ENCODE peak calls at places on chromosomes 7 and 10, in six cellular contexts. J is fibroblast of the aortic adventitia, X is cardiac fibroblast, E is GM12878, Z is ascending aorta, W is heart left ventricle. T is an unnamed sample.

GRCh38 chr10:61837748-61838055 is 63.8 kb upstream of the ARID5B start:
- DNase-seq in J (peak), X (no peak), E (no peak), Z (no peak), W (no peak), T (no peak)

GRCh38 chr7:96959135-96959534 is 46.2 kb upstream of the DLX6 start:
- DNase-seq in J (no peak), X (no peak), E (no peak), Z (no peak), W (no peak), T (no peak)

GRCh38 chr7:31027161-31027965 is 24.7 kb upstream of the ADCYAP1R1 start:
- DNase-seq in J (peak), X (peak), E (no peak), Z (no peak), W (peak), T (no peak)

GRCh38 chr10:114635101-114635500 is 23.0 kb downstream of the ABLIM1 start:
- DNase-seq in J (no peak), X (peak), E (no peak), Z (no peak), W (no peak), T (no peak)

GRCh38 chr10:117345143-117345542 is 30.1 kb downstream of the PDZD8 start:
- DNase-seq in J (no peak), X (peak), E (no peak), Z (no peak), W (no peak), T (no peak)

GRCh38 chr7:101862280-101863220 is 45.1 kb downstream of the CUX1 start:
- DNase-seq in J (no peak), X (no peak), E (no peak), Z (no peak), W (no peak), T (no peak)

GRCh38 chr10:128286413-128287097 is 160.3 kb upstream of the MKI67 start:
- DNase-seq in J (no peak), X (no peak), E (no peak), Z (no peak), W (no peak), T (no peak)

GRCh38 chr10:11140963-11141362 is 123.3 kb downstream of the CELF2 start:
- DNase-seq in J (no peak), X (no peak), E (no peak), Z (no peak), W (no peak), T (no peak)

GRCh38 chr10:101241840-101242707 is 12.8 kb upstream of the LBX1 start:
- DNase-seq in J (no peak), X (peak), E (no peak), Z (no peak), W (no peak), T (no peak)

DNA sequence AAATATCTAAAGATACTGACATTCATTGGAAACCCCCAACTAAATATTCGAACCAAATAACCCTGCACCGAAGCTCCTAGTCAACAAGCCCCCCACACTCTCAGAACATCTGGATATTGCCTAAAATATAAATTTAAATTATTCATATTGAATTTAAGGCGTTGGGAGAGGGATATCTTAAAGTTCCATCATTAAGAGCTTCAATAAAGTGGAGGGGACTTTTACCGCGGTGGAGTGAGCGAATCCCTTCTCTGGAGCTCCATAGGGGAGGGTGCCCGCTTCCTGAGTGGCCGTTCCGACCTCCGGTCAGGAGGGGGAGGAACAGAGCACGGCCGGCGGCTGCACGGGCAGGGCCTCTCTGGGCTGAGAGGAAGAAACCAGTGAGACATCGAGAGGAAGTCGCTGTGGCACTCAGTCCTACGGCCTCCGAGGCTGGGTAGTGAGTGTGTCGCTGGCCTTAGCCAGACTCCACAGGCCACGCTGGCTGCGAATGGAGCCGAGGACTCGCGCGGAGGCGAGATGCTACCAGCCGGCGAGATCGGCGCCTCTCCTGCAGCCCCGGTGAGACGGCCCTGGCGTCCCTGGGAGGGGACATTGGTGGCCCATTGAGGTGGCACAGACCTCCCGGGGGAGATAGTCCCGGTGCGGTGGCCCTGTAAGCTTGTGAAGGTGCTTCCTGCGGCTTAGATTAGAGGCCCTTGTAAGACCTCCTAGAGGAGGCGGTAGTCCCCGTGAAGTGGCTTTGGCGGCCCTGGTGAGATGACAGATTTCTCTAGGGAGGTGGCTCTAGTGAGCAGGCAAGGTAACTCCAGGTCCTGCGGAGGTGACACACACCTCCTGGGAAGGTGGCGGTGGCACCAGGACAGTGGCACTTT is at the start of gene RINT1:
- DNase-seq in J (peak), X (peak), E (peak), Z (peak), W (peak), T (peak)
- H3K4me3 ChIP-seq in J (peak), X (peak), E (peak), Z (peak), W (peak), T (peak)

DNA sequence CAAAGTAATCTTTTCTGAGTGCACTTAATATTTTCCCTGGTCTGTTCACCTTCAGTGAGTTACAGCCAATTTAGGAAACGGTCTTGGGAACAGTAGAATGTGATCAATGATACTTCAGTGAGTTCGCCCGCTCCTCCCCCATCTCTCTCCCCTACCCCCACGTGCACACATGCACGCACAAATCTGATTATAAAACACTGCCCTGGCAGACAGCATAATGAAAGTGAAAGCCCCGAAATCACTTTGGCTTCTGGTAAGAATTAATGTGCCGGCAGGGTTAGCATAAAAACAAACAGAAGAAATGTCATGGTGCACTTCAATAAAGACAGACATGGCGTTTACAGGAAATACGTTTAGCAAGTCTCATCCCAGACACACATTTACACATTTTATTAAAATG is 201.4 kb upstream of the CDCA7L start:
- DNase-seq in J (peak), X (no peak), E (no peak), Z (no peak), W (no peak), T (no peak)
- H3K4me3 ChIP-seq in J (peak), X (no peak), E (peak), Z (peak), W (no peak), T (peak)

DNA sequence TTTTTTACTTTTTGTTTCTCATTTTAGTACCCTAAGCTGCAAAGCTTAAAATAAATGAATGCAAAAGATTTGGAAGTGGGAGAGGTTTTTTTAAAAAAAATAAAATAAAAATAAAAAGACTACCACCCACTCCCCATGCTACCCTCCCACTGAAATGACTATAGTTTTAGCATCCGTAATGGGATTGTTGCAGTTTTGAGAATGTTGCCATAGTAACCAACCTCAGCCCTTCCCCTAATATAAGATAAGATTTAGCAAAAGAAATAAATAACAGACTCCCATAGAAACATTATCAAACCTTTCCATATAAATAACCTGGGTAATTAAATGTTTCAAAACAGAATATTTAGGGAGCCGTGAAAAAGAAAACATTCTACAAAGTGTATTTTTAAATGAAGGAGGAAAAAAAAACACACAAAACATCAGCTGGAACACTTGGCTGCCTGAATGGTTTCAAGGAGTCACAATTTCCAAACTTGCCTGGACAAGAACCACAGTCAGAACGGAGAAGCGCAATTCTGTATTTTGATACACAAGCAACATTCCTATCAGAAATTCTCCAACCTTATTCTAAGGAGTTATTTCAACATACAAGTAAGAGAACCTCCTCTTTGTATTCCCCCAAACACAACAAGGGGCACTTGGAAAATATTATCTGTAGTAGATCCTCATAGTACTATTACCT is 57.4 kb downstream of the DGKI start:
- DNase-seq in J (peak), X (peak), E (no peak), Z (no peak), W (no peak), T (no peak)
- H3K4me3 ChIP-seq in J (no peak), X (no peak), E (no peak), Z (no peak), W (no peak), T (no peak)

GRCh38 chr7:33727415-33727814 is 177.9 kb upstream of the BMPER start:
- DNase-seq in J (no peak), X (no peak), E (no peak), Z (no peak), W (no peak), T (no peak)

GRCh38 chr7:33726582-33726981 is 178.8 kb upstream of the BMPER start:
- DNase-seq in J (no peak), X (peak), E (no peak), Z (no peak), W (no peak), T (no peak)

GRCh38 chr7:33725111-33725510 is 180.2 kb upstream of the BMPER start:
- DNase-seq in J (peak), X (peak), E (no peak), Z (no peak), W (no peak), T (no peak)

GRCh38 chr7:33724201-33724600 is 181.1 kb upstream of the BMPER start:
- DNase-seq in J (no peak), X (no peak), E (no peak), Z (no peak), W (no peak), T (no peak)

DNA sequence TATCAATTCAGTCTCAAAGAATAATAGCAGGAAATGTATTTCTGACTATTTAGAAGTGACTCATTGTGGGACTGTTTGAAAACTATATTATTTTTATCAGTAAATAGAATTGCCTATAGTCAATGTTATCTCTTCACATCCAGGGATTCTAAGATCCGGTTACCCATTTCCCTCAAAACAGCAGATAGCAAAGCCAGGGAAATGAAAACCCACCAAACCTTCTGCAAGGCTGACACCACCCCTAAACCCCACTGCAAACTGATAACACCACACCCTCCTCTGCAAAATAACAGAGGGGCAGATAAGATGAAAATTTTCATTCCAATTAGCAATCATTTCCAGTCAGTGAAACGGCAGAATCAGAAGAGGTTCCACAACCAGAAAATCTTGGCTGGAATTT is 179.7 kb upstream of the BMPER start:
- DNase-seq in J (peak), X (no peak), E (no peak), Z (no peak), W (no peak), T (no peak)
- H3K4me3 ChIP-seq in J (no peak), X (no peak), E (no peak), Z (no peak), W (no peak), T (no peak)

DNA sequence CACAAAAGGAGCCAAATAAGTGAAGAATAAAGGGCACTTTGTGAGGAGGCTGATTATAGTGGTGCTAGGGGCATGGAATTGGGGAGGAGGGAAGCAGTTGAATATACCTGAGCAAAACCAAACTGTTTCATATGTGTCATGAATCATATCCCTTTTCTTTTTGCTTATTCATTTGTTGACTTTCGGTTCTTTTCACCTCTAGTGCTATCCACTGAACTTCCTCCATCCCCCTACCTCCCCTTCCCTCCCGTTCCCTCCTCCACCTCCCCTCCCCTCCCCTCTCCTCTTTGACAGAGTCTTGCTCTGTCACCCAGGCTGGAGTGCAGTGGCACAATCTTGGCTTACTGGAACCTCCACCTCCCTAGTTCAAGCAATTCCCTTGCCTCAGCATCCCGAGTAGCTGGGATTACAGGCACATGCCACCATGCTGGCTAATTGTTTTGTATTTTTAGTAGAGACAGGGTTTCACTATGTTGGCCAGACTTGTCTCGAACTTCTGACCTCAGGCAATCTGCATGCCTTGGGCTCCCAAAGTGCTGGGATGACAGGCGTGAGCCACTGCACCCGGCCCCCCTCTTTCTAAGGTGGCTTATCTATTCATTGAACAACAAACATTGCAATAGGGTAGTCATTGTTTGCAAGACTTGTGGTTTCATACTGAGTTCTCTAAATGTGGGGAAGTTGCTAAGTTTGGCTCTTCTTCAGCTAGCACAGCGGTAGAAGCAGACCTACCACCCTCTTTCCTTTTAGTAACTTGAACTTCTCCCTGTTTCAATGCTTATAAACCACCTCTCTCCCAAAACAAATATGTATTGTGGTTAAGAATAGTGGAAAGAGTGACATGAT is 150.4 kb upstream of the PRPS1L1 start:
- DNase-seq in J (peak), X (peak), E (peak), Z (no peak), W (no peak), T (no peak)
- H3K4me3 ChIP-seq in J (no peak), X (no peak), E (peak), Z (no peak), W (no peak), T (no peak)

GRCh38 chr10:18203526-18203925 is 63.3 kb downstream of the CACNB2 start:
- DNase-seq in J (no peak), X (no peak), E (no peak), Z (no peak), W (no peak), T (no peak)
- H3K4me3 ChIP-seq in J (no peak), X (no peak), E (no peak), Z (no peak), W (no peak), T (no peak)

GRCh38 chr7:56287429-56288138 is 171.4 kb upstream of the NUPR2 start:
- DNase-seq in J (no peak), X (no peak), E (no peak), Z (peak), W (peak), T (peak)
- H3K4me3 ChIP-seq in J (no peak), X (peak), E (no peak), Z (peak), W (peak), T (peak)

DNA sequence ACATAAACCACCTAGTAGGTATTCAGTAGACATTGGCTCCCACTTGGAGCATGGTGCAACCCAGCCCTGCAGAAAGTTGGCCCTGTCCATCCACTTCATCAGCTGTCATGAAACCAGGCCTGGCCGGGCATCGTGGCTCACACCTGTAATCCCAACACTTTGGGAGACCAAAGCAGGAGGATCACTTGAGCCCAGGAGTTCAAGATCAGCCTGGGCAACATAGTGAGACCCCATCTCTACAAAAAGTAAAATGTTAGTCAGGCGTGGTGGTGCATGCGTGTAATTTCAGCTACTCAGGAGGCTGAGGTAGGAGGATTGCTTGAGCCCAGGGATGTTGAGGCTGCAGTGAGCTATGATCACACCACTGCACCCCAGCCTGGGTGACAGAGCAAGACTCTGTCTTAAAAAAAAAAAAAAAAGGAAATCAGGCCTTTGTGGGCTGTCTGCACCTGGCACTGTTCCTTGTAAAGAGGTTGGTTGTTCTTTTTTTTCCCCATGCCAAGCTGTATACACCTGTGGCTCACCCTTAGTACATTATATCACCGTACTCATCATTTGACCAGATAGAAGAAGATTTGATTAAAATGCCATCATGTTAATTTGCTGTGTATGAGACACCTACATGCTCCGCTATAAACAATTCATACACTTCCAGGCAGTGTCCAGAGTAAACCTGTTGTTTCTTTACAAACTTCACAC is 45.4 kb upstream of the GRID1 start:
- DNase-seq in J (no peak), X (no peak), E (no peak), Z (no peak), W (no peak), T (no peak)
- H3K4me3 ChIP-seq in J (no peak), X (no peak), E (peak), Z (no peak), W (no peak), T (no peak)